ENCODE peak calls at places on chromosome X, in five cellular contexts. Y is stimulated activated naive CD8-positive, alpha-beta T cell treated with anti-CD3 and anti-CD28 coated beads, Interleukin-15, amount 100 ng/mL, for 72 hours; J is psoas muscle; M is activated CD4-positive, alpha-beta T cell treated with anti-CD3 and anti-CD28 coated beads for 4 hours; A is CD8-positive, alpha-beta T cell. Z is an unnamed sample.

GRCh38 chrX:43655961-43656494 is at the start of gene MAOA:
- DNase-seq in A (peak), Y (peak), M (peak), J (peak), Z (no peak)

GRCh38 chrX:73214366-73215094 is at the start of gene NAP1L2:
- DNase-seq in A (peak), J (peak), Y (peak), M (peak), Z (no peak)

GRCh38 chrX:16638533-16638932 is 11.4 kb upstream of the S100G start:
- DNase-seq in M (no peak), J (no peak), Y (no peak), A (no peak), Z (no peak)

GRCh38 chrX:130268500-130269170 is at the start of gene ZNF280C:
- DNase-seq in A (peak), M (peak), Y (peak), J (peak), Z (peak)

GRCh38 chrX:13110427-13111324 is 66.3 kb upstream of the FAM9C start:
- DNase-seq in J (peak), Y (no peak), M (no peak), A (no peak), Z (no peak)

GRCh38 chrX:127243654-127244053 is 424.1 kb downstream of the PRR32 start:
- DNase-seq in A (no peak), Y (no peak), M (no peak), J (no peak), Z (no peak)

GRCh38 chrX:20252392-20253231 is 14.1 kb downstream of the RPS6KA3 start:
- DNase-seq in Y (peak), J (peak), M (peak), A (peak), Z (no peak)

GRCh38 chrX:13647709-13648212 is 5.2 kb upstream of the TCEANC start:
- DNase-seq in J (peak), A (peak), M (peak), Y (peak), Z (peak)

GRCh38 chrX:10197597-10198210 is 40.9 kb downstream of the CLCN4 start:
- DNase-seq in M (no peak), A (no peak), Y (no peak), J (no peak), Z (no peak)

GRCh38 chrX:44462851-44463250 is 79.8 kb downstream of the FUNDC1 start:
- DNase-seq in Y (no peak), J (no peak), A (no peak), M (no peak), Z (peak)

GRCh38 chrX:44017726-44018125 is 44.5 kb upstream of the NDP start:
- DNase-seq in Y (no peak), J (no peak), A (no peak), M (no peak), Z (no peak)

GRCh38 chrX:56802428-56802827 is 73.4 kb downstream of the NBDY start:
- DNase-seq in Y (no peak), A (no peak), J (no peak), M (no peak), Z (no peak)

GRCh38 chrX:114075073-114075673 is 508.7 kb upstream of the HTR2C start:
- DNase-seq in A (no peak), Y (no peak), M (no peak), J (no peak), Z (no peak)

GRCh38 chrX:24424948-24425347 is 40.1 kb upstream of the PDK3 start:
- DNase-seq in J (peak), Y (no peak), A (no peak), M (no peak), Z (no peak)

Z was measured in HS-27A.